ENCODE peak calls at places on chromosome 13, in four cellular contexts. B, W, S and R are unnamed samples.

GRCh38 chr13:86974251-86974994 is 696.7 kb upstream of the SLITRK5 start:
- DNase-seq in S (no peak), B (no peak), W (no peak), R (no peak)

GRCh38 chr13:99267927-99268326 is 9.7 kb upstream of the GPR18 start:
- DNase-seq in B (no peak), W (no peak), S (peak; percentile 65), R (no peak)

GRCh38 chr13:63910406-63910957 is 2494.8 kb upstream of the PCDH20 start:
- DNase-seq in W (peak; percentile 3), S (no peak), B (peak; percentile 46), R (no peak)

GRCh38 chr13:104025303-104025702 is 959.1 kb upstream of the SLC10A2 start:
- DNase-seq in W (no peak), B (no peak), S (no peak), R (no peak)

GRCh38 chr13:100089633-100090032 is 740 bp downstream of the PCCA start:
- DNase-seq in W (no peak), S (peak; percentile 10), B (no peak), R (no peak)

GRCh38 chr13:42396901-42397670 is 125.1 kb downstream of the AKAP11 start:
- DNase-seq in S (no peak), B (no peak), W (no peak), R (no peak)

GRCh38 chr13:99847318-99847750 is 124.2 kb downstream of the ZIC5 start:
- DNase-seq in B (no peak), W (no peak), S (no peak), R (no peak)

GRCh38 chr13:61531383-61532065 is 115.9 kb upstream of the PCDH20 start:
- DNase-seq in B (no peak), S (no peak), W (no peak), R (no peak)

GRCh38 chr13:95588721-95589120 is 36.2 kb downstream of the CLDN10 start:
- DNase-seq in W (no peak), S (no peak), B (no peak), R (no peak)

GRCh38 chr13:44317752-44318550 is 55.7 kb upstream of the SERP2 start:
- DNase-seq in W (no peak), B (no peak), S (no peak), R (no peak)

DNA sequence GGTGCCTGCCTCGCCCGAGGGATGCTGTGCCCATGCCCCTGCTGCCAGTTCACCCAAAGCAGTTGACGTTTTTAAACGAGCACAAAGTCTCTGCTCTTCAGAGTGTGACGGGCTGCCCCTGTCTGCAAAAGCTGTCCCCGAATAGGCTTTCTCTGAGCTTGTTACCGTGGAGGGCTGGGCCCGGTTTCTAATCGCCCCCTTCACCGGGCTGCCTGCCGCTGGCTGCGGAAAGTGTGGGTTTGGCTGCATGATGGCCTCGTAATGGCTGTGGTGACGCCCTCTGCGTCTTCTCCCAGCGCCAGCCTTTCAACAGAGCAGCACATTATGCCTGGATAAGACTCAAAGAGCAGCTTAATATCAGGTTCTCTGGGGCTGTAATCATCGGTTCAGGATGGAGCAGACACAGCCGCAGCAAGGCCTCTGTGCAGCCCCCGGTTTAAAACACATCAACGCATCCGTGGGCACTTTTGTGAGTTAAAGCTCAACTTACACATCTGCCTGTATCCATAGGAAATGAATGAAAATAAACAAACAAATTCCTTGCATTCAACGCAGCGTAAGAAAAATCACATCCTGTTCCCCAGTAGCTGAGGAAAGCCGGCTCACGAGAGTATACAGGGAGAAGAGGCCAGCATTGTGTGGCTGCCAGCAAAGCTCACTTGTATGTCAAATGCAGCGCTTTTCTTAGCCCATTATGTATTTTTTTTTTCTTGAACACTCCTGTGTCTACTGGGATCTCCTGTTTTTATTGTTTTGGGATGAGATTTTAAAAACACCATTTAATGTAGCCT is 166.4 kb upstream of the SOX1 start:
- DNase-seq in W (no peak), S (no peak), B (peak; percentile 5), R (no peak)
- TF ChIP-seq ELF4 in W (no peak), S (no peak), B (no peak), R (no peak)

GRCh38 chr13:113857531-113858195 is 6.2 kb downstream of the GAS6 start:
- DNase-seq in S (no peak), W (no peak), B (no peak), R (no peak)
- TF ChIP-seq ELF4 in S (no peak), W (no peak), B (no peak), R (no peak)

GRCh38 chr13:114056205-114057013 is 76.0 kb downstream of the RASA3 start:
- DNase-seq in B (no peak), S (no peak), W (no peak), R (no peak)
- TF ChIP-seq ELF4 in B (no peak), S (no peak), W (no peak), R (no peak)

DNA sequence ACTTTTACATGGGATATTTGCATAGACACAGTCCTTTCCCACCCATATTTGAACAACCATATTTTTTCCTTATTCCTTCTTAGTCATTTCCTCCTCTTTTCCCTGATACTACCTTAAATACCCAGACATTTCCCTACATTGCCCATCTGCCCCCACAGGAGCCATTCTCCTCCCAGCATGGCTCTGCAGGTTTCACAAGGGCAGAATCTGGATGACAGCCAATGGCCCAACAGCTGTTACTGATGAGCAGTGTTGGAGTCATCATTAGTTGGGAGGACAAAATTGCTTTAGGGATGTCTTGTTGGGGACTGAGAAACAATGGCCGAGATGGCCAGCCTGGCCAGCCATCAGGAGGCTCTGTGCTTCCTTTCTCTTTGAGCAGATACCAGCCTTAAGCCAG is 209.5 kb downstream of the KLF5 start:
- DNase-seq in W (no peak), S (no peak), B (no peak), R (no peak)
- TF ChIP-seq ELF4 in W (no peak), S (no peak), B (no peak), R (no peak)

DNA sequence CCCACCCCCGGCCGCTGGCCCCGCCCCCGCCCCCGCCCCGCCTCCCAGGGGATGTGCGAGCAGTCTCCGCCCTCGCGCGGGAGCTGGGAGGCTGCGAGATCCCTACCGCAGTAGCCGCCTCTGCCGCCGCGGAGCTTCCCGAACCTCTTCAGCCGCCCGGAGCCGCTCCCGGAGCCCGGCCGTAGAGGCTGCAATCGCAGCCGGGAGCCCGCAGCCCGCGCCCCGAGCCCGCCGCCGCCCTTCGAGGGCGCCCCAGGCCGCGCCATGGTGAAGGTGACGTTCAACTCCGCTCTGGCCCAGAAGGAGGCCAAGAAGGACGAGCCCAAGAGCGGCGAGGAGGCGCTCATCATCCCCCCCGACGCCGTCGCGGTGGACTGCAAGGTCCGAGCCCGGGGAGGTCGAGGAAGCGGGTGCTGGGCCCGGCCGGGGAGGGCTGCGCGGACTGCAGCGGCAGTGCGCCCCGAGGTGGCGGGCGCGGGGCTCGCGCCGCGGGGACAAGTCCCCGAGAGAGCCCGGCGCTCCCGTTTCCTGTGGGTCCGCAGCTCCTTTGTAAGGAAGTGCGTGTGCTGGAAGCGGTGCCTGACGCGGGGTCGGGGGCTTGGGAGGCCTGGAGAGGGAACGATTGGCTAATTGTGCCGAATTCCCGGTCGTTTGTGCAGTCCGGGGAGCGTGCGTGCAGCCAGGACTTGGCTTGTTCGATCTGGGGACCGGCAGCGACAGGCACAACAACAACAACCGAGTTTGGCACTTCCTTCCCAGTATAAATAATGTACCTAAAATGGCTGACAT is at the start of gene ITM2B:
- DNase-seq in B (peak; percentile 70), W (peak; percentile 56), S (peak; percentile 71), R (peak; percentile 83)
- TF ChIP-seq ELF4 in B (no peak), W (no peak), S (no peak), R (no peak)

GRCh38 chr13:40190656-40191100 is 475.8 kb downstream of the FOXO1 start:
- DNase-seq in W (peak; percentile 6), B (no peak), S (no peak), R (no peak)
- TF ChIP-seq ELF4 in W (no peak), B (no peak), S (no peak), R (no peak)

GRCh38 chr13:29577135-29578051 is 18.1 kb downstream of the SLC7A1 start:
- DNase-seq in W (no peak), B (no peak), S (no peak), R (no peak)
- TF ChIP-seq ELF4 in W (no peak), B (no peak), S (no peak), R (no peak)

DNA sequence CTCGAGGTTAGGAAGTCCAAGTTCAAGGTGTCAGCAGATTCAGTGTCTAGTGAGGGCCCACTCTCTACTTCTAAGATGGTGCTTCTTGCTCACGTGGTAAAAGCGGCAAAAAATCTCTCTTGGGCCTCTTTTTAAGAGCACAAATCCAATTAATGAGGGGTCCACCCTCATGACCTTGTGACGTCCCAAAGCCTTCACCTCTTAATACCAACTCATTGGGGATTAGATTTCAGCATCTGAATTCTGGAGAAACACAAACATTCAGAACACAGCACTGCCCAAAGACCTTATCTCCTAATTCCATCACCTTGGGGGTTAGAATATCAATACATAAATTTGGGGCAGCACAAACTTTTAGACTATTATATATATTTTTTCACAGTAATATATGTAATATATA is 146.4 kb upstream of the GPC6 start:
- DNase-seq in S (no peak), B (no peak), W (no peak), R (no peak)
- TF ChIP-seq ELF4 in S (no peak), B (no peak), W (no peak), R (no peak)

GRCh38 chr13:90884066-90884465 is 463.4 kb upstream of the MIR17HG start:
- DNase-seq in B (no peak), S (no peak), W (no peak), R (no peak)

GRCh38 chr13:90882551-90882950 is 464.9 kb upstream of the MIR17HG start:
- DNase-seq in B (no peak), W (no peak), S (no peak), R (no peak)

GRCh38 chr13:90880790-90881189 is 466.7 kb upstream of the MIR17HG start:
- DNase-seq in S (no peak), B (no peak), W (no peak), R (no peak)

GRCh38 chr13:90883592-90883991 is 463.9 kb upstream of the MIR17HG start:
- DNase-seq in W (no peak), B (no peak), S (no peak), R (no peak)
- TF ChIP-seq ELF4 in W (no peak), B (no peak), S (no peak), R (no peak)